ENCODE peak calls at places on chromosomes 7 and 10, in five cellular contexts. One of them, this sample, is unnamed.

GRCh38 chr10:104427983-104428382 is 74.3 kb downstream of the CFAP58 start:
- DNase-seq in colonic mucosa: no peak
- DNase-seq in AG04450: no peak
- DNase-seq in fibroblast of villous mesenchyme: no peak
- DNase-seq in heart right ventricle: no peak
- DNase-seq in this sample: no peak

GRCh38 chr10:62623223-62623622 is 181.3 kb upstream of the ADO start:
- DNase-seq in heart right ventricle: no peak
- DNase-seq in fibroblast of villous mesenchyme: no peak
- DNase-seq in colonic mucosa: no peak
- DNase-seq in AG04450: no peak
- DNase-seq in this sample: no peak

GRCh38 chr7:21352540-21353387 is 75.1 kb upstream of the SP4 start:
- DNase-seq in fibroblast of villous mesenchyme: no peak
- DNase-seq in heart right ventricle: no peak
- DNase-seq in colonic mucosa: no peak
- DNase-seq in AG04450: no peak
- DNase-seq in this sample: no peak

GRCh38 chr7:47830015-47830414 is 118.3 kb downstream of the PKD1L1 start:
- DNase-seq in colonic mucosa: no peak
- DNase-seq in heart right ventricle: no peak
- DNase-seq in fibroblast of villous mesenchyme: no peak
- DNase-seq in AG04450: no peak
- DNase-seq in this sample: no peak

GRCh38 chr10:59648711-59649201 is 60.9 kb downstream of the SLC16A9 start:
- DNase-seq in colonic mucosa: no peak
- DNase-seq in AG04450: no peak
- DNase-seq in fibroblast of villous mesenchyme: peak
- DNase-seq in heart right ventricle: no peak
- DNase-seq in this sample: no peak

GRCh38 chr10:79127151-79127961 is 58.6 kb downstream of the ZMIZ1 start:
- DNase-seq in colonic mucosa: peak
- DNase-seq in heart right ventricle: peak
- DNase-seq in AG04450: no peak
- DNase-seq in fibroblast of villous mesenchyme: peak
- DNase-seq in this sample: peak

GRCh38 chr7:37424532-37424931 is 24.1 kb downstream of the ELMO1 start:
- DNase-seq in AG04450: no peak
- DNase-seq in colonic mucosa: no peak
- DNase-seq in heart right ventricle: no peak
- DNase-seq in fibroblast of villous mesenchyme: no peak
- DNase-seq in this sample: no peak

GRCh38 chr10:117382831-117383230 is 7.6 kb upstream of the PDZD8 start:
- DNase-seq in AG04450: no peak
- DNase-seq in fibroblast of villous mesenchyme: no peak
- DNase-seq in heart right ventricle: no peak
- DNase-seq in colonic mucosa: no peak
- DNase-seq in this sample: no peak

GRCh38 chr10:71696635-71697326 is 22.8 kb downstream of the C10orf105 start:
- DNase-seq in colonic mucosa: peak
- DNase-seq in heart right ventricle: peak
- DNase-seq in AG04450: no peak
- DNase-seq in fibroblast of villous mesenchyme: peak
- DNase-seq in this sample: peak

GRCh38 chr10:127122831-127123230 is 73.6 kb downstream of the INSYN2A start:
- DNase-seq in heart right ventricle: no peak
- DNase-seq in colonic mucosa: no peak
- DNase-seq in AG04450: no peak
- DNase-seq in fibroblast of villous mesenchyme: no peak
- DNase-seq in this sample: no peak

GRCh38 chr7:77370606-77371005 is 45.5 kb downstream of the GSAP start:
- DNase-seq in AG04450: no peak
- DNase-seq in fibroblast of villous mesenchyme: no peak
- DNase-seq in colonic mucosa: no peak
- DNase-seq in heart right ventricle: no peak
- DNase-seq in this sample: no peak

GRCh38 chr10:63711361-63711760 is 190.2 kb downstream of the REEP3 start:
- DNase-seq in colonic mucosa: no peak
- DNase-seq in heart right ventricle: peak
- DNase-seq in fibroblast of villous mesenchyme: peak
- DNase-seq in AG04450: no peak
- DNase-seq in this sample: no peak

GRCh38 chr10:63710703-63711102 is 189.5 kb downstream of the REEP3 start:
- DNase-seq in colonic mucosa: no peak
- DNase-seq in fibroblast of villous mesenchyme: no peak
- DNase-seq in heart right ventricle: no peak
- DNase-seq in AG04450: no peak
- DNase-seq in this sample: no peak

GRCh38 chr10:63713191-63714144 is 192.3 kb downstream of the REEP3 start:
- DNase-seq in fibroblast of villous mesenchyme: peak
- DNase-seq in heart right ventricle: peak
- DNase-seq in colonic mucosa: peak
- DNase-seq in AG04450: no peak
- DNase-seq in this sample: no peak

GRCh38 chr10:63711866-63712716 is 190.9 kb downstream of the REEP3 start:
- DNase-seq in fibroblast of villous mesenchyme: peak
- DNase-seq in colonic mucosa: peak
- DNase-seq in heart right ventricle: peak
- DNase-seq in AG04450: peak
- DNase-seq in this sample: peak

DNA sequence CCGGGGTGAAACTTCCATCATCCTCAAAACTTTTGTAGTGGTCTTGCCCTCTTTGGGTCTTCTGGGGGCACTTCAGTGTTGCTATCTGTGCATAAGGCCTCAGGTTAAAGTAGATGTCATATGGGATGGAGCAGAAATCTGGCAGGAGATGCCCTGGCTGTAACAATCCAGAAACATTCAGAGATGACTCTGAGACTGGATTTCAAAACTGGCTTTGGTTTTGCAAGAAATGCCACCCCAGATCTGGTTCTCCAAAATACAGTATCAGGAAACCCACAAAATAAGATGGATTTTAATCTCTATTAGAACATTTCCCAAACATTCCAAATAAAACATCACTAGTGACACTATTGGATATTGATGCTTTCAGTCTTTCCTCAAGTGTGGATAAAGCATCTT is 191.5 kb downstream of the REEP3 start:
- DNase-seq in heart right ventricle: no peak
- DNase-seq in colonic mucosa: no peak
- DNase-seq in fibroblast of villous mesenchyme: peak
- DNase-seq in AG04450: no peak
- DNase-seq in this sample: no peak
- H3K4me3 ChIP-seq in heart right ventricle: no peak
- H3K4me3 ChIP-seq in colonic mucosa: no peak
- H3K4me3 ChIP-seq in fibroblast of villous mesenchyme: no peak
- H3K4me3 ChIP-seq in AG04450: no peak
- H3K4me3 ChIP-seq in this sample: no peak

GRCh38 chr10:74032900-74033655 is 35.2 kb downstream of the VCL start:
- DNase-seq in colonic mucosa: no peak
- DNase-seq in heart right ventricle: no peak
- DNase-seq in AG04450: no peak
- DNase-seq in fibroblast of villous mesenchyme: no peak
- DNase-seq in this sample: no peak
- H3K4me3 ChIP-seq in colonic mucosa: no peak
- H3K4me3 ChIP-seq in heart right ventricle: no peak
- H3K4me3 ChIP-seq in AG04450: no peak
- H3K4me3 ChIP-seq in fibroblast of villous mesenchyme: no peak
- H3K4me3 ChIP-seq in this sample: no peak

DNA sequence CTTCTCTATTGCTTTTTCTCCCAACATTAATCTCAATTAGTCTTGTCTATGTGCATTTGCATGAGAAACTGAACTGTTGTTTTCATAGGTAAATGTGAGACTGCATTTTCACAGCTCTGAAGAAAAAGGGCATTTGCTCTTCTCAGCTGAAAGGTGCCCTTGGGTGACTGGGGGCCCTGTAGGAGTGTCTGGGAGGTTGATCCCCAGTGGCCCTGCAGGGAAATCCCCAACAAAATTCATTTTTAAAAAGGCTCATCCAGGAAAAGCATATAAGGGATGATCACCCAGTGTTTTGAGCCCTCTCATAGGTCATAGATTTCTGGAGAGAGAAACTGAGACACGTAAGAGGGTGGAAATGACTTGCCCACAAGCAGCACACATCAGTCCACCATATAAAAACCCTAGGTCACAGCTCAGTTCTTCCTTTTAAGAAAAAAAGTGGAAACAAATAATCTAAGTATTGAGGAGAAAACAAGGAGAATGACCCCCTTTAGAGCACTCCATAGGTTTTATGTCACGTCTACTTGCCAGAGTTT is 190.3 kb upstream of the AHR start:
- DNase-seq in fibroblast of villous mesenchyme: no peak
- DNase-seq in heart right ventricle: no peak
- DNase-seq in colonic mucosa: no peak
- DNase-seq in AG04450: no peak
- DNase-seq in this sample: no peak
- H3K4me3 ChIP-seq in fibroblast of villous mesenchyme: no peak
- H3K4me3 ChIP-seq in heart right ventricle: no peak
- H3K4me3 ChIP-seq in colonic mucosa: no peak
- H3K4me3 ChIP-seq in AG04450: no peak
- H3K4me3 ChIP-seq in this sample: no peak

DNA sequence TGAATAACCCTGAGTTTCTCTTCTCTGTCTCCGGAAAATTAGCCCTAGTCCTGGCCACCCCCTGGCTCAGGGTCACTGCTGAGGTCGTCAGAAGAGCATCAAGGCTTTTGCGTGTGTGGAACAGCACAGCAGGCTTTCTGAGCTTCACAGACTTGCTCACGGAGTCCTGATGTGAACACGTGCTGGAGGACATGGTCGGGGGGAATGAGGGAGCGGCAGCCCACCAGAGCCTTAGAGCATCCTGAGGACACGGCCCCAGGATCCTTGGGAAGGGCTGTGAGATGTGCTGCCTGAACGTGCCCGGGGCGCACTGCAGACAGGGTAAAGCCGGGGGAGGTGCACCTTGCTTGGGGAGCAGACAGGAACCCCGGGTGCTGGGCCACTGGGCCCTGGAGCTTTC is 28.8 kb downstream of the TMEM120A start:
- DNase-seq in colonic mucosa: no peak
- DNase-seq in fibroblast of villous mesenchyme: no peak
- DNase-seq in heart right ventricle: no peak
- DNase-seq in AG04450: no peak
- DNase-seq in this sample: no peak
- H3K4me3 ChIP-seq in colonic mucosa: no peak
- H3K4me3 ChIP-seq in fibroblast of villous mesenchyme: no peak
- H3K4me3 ChIP-seq in heart right ventricle: no peak
- H3K4me3 ChIP-seq in AG04450: no peak
- H3K4me3 ChIP-seq in this sample: no peak

GRCh38 chr7:11341285-11341944 is 367.7 kb downstream of the PHF14 start:
- DNase-seq in heart right ventricle: no peak
- DNase-seq in fibroblast of villous mesenchyme: peak
- DNase-seq in AG04450: no peak
- DNase-seq in colonic mucosa: no peak
- DNase-seq in this sample: no peak
- H3K4me3 ChIP-seq in heart right ventricle: no peak
- H3K4me3 ChIP-seq in fibroblast of villous mesenchyme: no peak
- H3K4me3 ChIP-seq in AG04450: no peak
- H3K4me3 ChIP-seq in colonic mucosa: no peak
- H3K4me3 ChIP-seq in this sample: no peak

GRCh38 chr7:1664711-1665591 is 5.1 kb upstream of the ELFN1 start:
- DNase-seq in AG04450: no peak
- DNase-seq in heart right ventricle: peak
- DNase-seq in colonic mucosa: peak
- DNase-seq in fibroblast of villous mesenchyme: peak
- DNase-seq in this sample: no peak

GRCh38 chr7:1663243-1663642 is 6.8 kb upstream of the ELFN1 start:
- DNase-seq in heart right ventricle: no peak
- DNase-seq in colonic mucosa: no peak
- DNase-seq in AG04450: no peak
- DNase-seq in fibroblast of villous mesenchyme: no peak
- DNase-seq in this sample: no peak

GRCh38 chr7:1662767-1663166 is 7.3 kb upstream of the ELFN1 start:
- DNase-seq in colonic mucosa: no peak
- DNase-seq in fibroblast of villous mesenchyme: no peak
- DNase-seq in heart right ventricle: no peak
- DNase-seq in AG04450: no peak
- DNase-seq in this sample: no peak

GRCh38 chr7:1665721-1666250 is 4.3 kb upstream of the ELFN1 start:
- DNase-seq in heart right ventricle: peak
- DNase-seq in colonic mucosa: no peak
- DNase-seq in fibroblast of villous mesenchyme: no peak
- DNase-seq in AG04450: no peak
- DNase-seq in this sample: no peak

DNA sequence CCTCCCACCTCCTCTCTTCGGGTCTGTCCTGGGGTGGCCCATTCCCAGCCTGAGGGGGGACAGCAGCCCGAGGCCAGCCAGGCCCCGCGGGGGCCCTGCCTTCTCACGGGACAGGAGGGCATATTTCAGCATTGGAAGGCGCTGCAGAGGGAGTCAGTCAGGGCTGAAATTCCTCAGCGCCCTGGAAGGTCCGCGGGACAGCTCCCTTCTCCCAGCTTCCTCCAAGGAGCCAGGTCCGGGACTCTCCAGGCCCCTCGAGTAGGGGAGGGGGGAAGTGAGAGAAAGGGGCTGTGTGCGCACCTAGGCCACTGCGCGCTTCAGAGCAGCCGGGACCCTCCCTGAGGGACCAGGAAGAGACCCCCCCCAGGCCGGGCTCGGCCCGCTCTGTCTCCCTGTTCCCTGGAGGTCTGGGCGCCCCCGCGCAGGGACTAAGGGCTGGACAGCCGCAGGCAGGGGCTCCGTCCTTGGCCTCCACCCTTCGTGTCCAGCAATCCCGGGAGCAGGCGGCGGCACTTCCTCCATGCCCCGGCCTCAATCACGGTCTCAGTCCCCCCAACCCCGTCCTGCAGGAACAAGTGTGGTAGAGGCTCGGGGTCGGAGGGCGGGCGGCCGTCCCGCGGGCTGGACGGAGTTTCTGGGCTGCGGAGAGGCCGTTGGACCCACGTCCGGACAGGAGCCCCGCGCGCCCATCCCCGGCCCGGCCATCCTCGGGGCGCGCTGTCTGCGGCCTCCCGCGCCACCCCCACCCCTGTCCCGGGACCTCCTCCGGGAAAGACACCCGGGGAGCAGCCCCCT is 6.0 kb upstream of the ELFN1 start:
- DNase-seq in colonic mucosa: no peak
- DNase-seq in heart right ventricle: no peak
- DNase-seq in AG04450: no peak
- DNase-seq in fibroblast of villous mesenchyme: no peak
- DNase-seq in this sample: no peak
- H3K4me3 ChIP-seq in colonic mucosa: no peak
- H3K4me3 ChIP-seq in heart right ventricle: peak
- H3K4me3 ChIP-seq in AG04450: no peak
- H3K4me3 ChIP-seq in fibroblast of villous mesenchyme: no peak
- H3K4me3 ChIP-seq in this sample: no peak

GRCh38 chr7:69598487-69599148 is 343 bp downstream of the AUTS2 start:
- DNase-seq in colonic mucosa: peak
- DNase-seq in AG04450: no peak
- DNase-seq in fibroblast of villous mesenchyme: no peak
- DNase-seq in heart right ventricle: peak
- DNase-seq in this sample: no peak
- H3K4me3 ChIP-seq in colonic mucosa: peak
- H3K4me3 ChIP-seq in AG04450: peak
- H3K4me3 ChIP-seq in fibroblast of villous mesenchyme: peak
- H3K4me3 ChIP-seq in heart right ventricle: peak
- H3K4me3 ChIP-seq in this sample: peak

GRCh38 chr7:24475573-24475972 is 97.7 kb upstream of the PALS2 start:
- DNase-seq in colonic mucosa: no peak
- DNase-seq in heart right ventricle: no peak
- DNase-seq in fibroblast of villous mesenchyme: no peak
- DNase-seq in AG04450: no peak
- DNase-seq in this sample: no peak
- H3K4me3 ChIP-seq in colonic mucosa: no peak
- H3K4me3 ChIP-seq in heart right ventricle: no peak
- H3K4me3 ChIP-seq in fibroblast of villous mesenchyme: no peak
- H3K4me3 ChIP-seq in AG04450: no peak
- H3K4me3 ChIP-seq in this sample: no peak